ENCODE peak calls at places on chromosomes 16 and 17, in five cellular contexts. X is heart left ventricle, E is brain microvascular endothelial cell, W is cardiac fibroblast, V is fibroblast of mammary gland. J is an unnamed sample.

GRCh38 chr17:16486373-16487250 is 5.4 kb downstream of the LRRC75A start:
- DNase-seq in X (peak; percentile 83), V (peak; percentile 60), E (peak; percentile 40), W (peak; percentile 60), J (peak; percentile 62)

GRCh38 chr17:17063546-17064122 is 21.4 kb downstream of the MPRIP start:
- DNase-seq in V (no peak), W (peak; percentile 29), E (no peak), X (peak; percentile 80), J (no peak)

GRCh38 chr17:35891273-35891672 is 11.1 kb upstream of the CCL5 start:
- DNase-seq in W (no peak), X (no peak), V (no peak), E (no peak), J (no peak)

GRCh38 chr16:56468800-56469199 is 17.4 kb downstream of the OGFOD1 start:
- DNase-seq in X (no peak), E (no peak), V (no peak), W (no peak), J (no peak)

GRCh38 chr17:40402668-40403067 is 15.0 kb downstream of the TOP2A start:
- DNase-seq in X (no peak), V (no peak), W (no peak), E (no peak), J (no peak)

GRCh38 chr17:83065660-83066542 is 13.5 kb upstream of the METRNL start:
- DNase-seq in E (no peak), V (no peak), X (peak; percentile 40), W (no peak), J (no peak)

GRCh38 chr17:9120471-9120870 is 99.2 kb downstream of the NTN1 start:
- DNase-seq in V (no peak), W (no peak), X (no peak), E (no peak), J (no peak)

GRCh38 chr17:8186446-8186786 is 3.6 kb downstream of the BORCS6 start:
- DNase-seq in E (no peak), V (no peak), X (no peak), W (no peak), J (no peak)

GRCh38 chr17:34990921-34991365 is 10.6 kb downstream of the LIG3 start:
- DNase-seq in X (no peak), E (no peak), V (peak; percentile 6), W (no peak), J (peak; percentile 6)

GRCh38 chr17:61398721-61399130 is 917 bp upstream of the TBX2 start:
- DNase-seq in E (no peak), X (peak; percentile 28), V (no peak), W (peak; percentile 44), J (no peak)

GRCh38 chr16:50466170-50466569 is 82.0 kb upstream of the NKD1 start:
- DNase-seq in W (no peak), X (no peak), E (no peak), V (no peak), J (no peak)

GRCh38 chr17:64107517-64108235 is 22.3 kb downstream of the ERN1 start:
- DNase-seq in E (no peak), V (no peak), X (no peak), W (no peak), J (no peak)

GRCh38 chr17:49488612-49489011 is 6.5 kb upstream of the NGFR start:
- DNase-seq in W (no peak), V (no peak), X (no peak), E (no peak), J (no peak)

GRCh38 chr17:7589891-7590611 is at the start of gene SOX15:
- DNase-seq in X (no peak), E (no peak), V (no peak), W (peak; percentile 66), J (no peak)

GRCh38 chr16:22235839-22236745 is 30.0 kb downstream of the EEF2K start:
- DNase-seq in X (no peak), V (peak; percentile 35), E (no peak), W (peak; percentile 32), J (peak; percentile 52)

GRCh38 chr16:81832801-81833547 is 53.9 kb downstream of the PLCG2 start:
- DNase-seq in V (no peak), W (no peak), X (no peak), E (no peak), J (no peak)

GRCh38 chr17:33981713-33982601 is 273.1 kb upstream of the CCL2 start:
- DNase-seq in X (no peak), W (no peak), V (no peak), E (no peak), J (no peak)

GRCh38 chr16:88970095-88970494 is 6.9 kb downstream of the CBFA2T3 start:
- DNase-seq in E (no peak), X (no peak), W (no peak), V (no peak), J (no peak)

GRCh38 chr16:10941127-10941933 is 938 bp downstream of the DEXI start:
- DNase-seq in E (no peak), V (no peak), W (no peak), X (no peak), J (no peak)

GRCh38 chr17:6592193-6592592 is 35.8 kb upstream of the PITPNM3 start:
- DNase-seq in E (no peak), X (no peak), V (no peak), W (peak; percentile 44), J (no peak)

GRCh38 chr16:81127051-81127450 is 30.9 kb upstream of the GCSH start:
- DNase-seq in X (no peak), V (peak; percentile 24), E (no peak), W (peak; percentile 19), J (no peak)

GRCh38 chr16:89822188-89823086 is 5.8 kb upstream of the SPIRE2 start:
- DNase-seq in V (no peak), E (no peak), X (no peak), W (no peak), J (no peak)

GRCh38 chr17:76050226-76051070 is 21.9 kb downstream of the SRP68 start:
- DNase-seq in W (no peak), E (no peak), V (no peak), X (no peak), J (no peak)
- TF ChIP-seq CTCF in W (no peak), E (no peak), V (no peak), X (no peak), J (no peak)

DNA sequence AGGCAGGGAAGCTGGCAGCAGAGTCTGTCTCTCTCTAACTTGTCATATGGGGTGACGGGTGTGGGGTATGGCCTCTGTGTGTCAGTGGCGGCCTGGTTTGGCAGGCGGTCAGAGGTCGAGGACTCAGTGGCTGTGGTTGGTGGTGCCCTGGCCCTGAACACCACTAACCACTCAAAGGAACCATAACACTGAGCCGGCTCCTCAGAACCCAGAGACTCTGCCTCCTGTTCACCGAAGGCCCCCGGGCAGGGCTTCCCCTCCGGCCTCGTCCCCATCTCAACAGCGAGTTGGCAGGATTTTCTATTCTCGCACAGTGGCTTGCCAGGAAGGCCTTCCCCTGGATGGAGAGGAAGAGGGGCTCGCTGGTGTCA is 638 bp downstream of the P2RX1 start:
- DNase-seq in V (no peak), E (no peak), W (no peak), X (no peak), J (no peak)
- H3K4me3 ChIP-seq in V (no peak overlapping the region), E (no peak overlapping the region), W (no peak overlapping the region), X (peak overlapping the region; percentile 2), J (no peak overlapping the region)

DNA sequence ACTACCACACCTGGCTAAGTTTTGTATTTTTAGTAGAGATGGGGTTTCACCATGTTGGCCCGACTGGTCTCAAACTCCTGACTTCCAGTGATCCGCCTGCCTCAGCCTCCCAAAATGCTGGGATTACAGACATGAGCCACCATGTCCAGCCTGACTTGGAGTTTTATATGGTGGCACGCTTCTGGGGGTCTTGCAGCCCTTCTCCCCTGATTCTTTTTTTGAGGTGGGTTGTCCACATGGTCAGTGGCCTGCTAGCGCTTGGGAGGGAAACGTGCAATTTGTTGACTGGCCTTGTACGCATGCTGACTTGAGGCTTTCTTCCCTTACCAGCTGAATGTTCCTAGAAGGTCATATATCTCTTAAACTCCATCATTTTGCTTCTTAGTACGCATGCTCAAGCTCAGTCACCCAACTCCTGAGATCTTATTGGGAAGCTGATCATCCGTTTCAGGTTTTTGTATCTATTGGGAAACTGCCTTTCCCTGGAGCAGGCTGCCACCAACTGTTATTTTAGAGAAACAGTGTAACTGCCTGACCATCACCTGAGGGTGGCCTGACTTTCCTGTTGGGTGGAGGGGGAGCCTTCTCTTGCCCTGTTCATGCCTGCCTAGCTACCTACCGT is 13.7 kb upstream of the LDHD start:
- DNase-seq in W (no peak), X (no peak), V (no peak), E (no peak), J (no peak)
- TF ChIP-seq CTCF in W (no peak), X (peak; percentile 27), V (no peak), E (no peak), J (no peak)

DNA sequence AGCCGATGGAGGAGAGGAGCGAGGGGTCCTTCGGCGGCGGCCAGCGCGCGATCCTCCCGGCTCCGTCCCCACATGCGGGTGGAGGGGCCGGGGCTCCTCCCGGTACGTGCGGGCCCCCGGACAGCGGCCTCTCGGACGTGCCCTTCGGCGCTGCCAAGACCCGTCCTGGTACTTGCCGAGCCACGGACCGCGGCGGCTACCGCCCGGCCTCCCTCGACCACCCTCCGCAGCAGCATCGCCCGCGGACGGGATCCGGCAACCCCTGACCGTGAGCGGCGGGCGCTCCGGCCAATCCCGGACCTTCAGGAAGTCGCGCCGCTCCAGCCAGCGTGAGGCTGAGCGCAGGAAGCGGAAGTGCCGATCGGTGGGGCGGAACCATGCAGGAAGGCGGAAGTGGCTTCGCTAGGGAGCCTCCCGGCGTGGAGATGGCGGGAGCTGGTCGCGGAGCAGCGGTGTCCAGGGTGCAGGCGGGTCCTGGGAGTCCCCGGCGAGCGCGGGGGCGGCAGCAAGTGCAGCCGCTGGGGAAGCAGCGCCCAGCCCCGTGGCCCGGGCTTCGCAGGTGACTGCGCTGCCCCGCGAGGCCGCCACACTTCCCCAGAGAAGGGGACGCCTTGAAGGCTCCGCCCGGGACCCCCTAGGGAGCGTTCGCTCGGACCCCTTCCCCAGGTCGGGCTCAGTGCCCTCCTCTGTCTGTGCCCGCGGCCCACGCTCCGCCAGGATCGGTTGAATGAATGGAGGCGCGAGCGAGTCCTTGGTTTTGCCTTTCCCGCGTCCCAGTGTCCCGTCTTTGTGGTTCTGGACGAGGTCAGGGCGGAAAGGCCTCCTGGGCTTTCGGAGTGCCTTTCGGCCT is at the start of the genes CCDC137 and OXLD1:
- DNase-seq in V (peak; percentile 95), E (peak; percentile 92), W (peak; percentile 96), X (peak; percentile 98), J (peak; percentile 96)
- H3K4me3 ChIP-seq in V (peak within 1 kb of the TSS; percentile 85), E (peak within 1 kb of the TSS; percentile 89), W (peak within 1 kb of the TSS; percentile 92), X (peak within 1 kb of the TSS; percentile 86), J (peak within 1 kb of the TSS; percentile 86)